ENCODE peak calls at places on chromosomes 2 and 18, in nine cellular contexts. W is PC-3, M is aorta, X is heart right ventricle, A is pancreas, D is psoas muscle, O is fibroblast of lung, K is A549, V is prostate gland. Q is an unnamed sample. For H3K4me1, the result is how much of the 10 kb centered on the place peaks cover.

GRCh38 chr2:189819297-189819704 is 35.1 kb downstream of the PMS1 start:
- DNase-seq in X (no peak), M (no peak), W (peak), V (no peak), D (no peak), O (peak), A (no peak), K (no peak), Q (no peak)

GRCh38 chr2:232476045-232476444 is 11.6 kb downstream of the ECEL1 start:
- DNase-seq in M (peak), A (no peak), K (no peak), V (no peak), O (no peak), D (no peak), X (no peak), W (no peak), Q (no peak)

GRCh38 chr2:189865836-189866235 is 81.6 kb downstream of the PMS1 start:
- DNase-seq in D (no peak), O (no peak), X (no peak), A (no peak), M (no peak), V (no peak), K (no peak), W (no peak), Q (no peak)

GRCh38 chr18:67997496-67997895 is 481.0 kb upstream of the DSEL start:
- DNase-seq in O (no peak), V (no peak), M (no peak), X (no peak), D (no peak), K (no peak), A (no peak), W (no peak), Q (no peak)

GRCh38 chr2:16100006-16100405 is 159.7 kb downstream of the MYCN start:
- DNase-seq in M (no peak), K (peak), A (no peak), X (no peak), V (no peak), O (no peak), D (no peak), W (peak), Q (no peak)

GRCh38 chr18:59267511-59268126 is 5.6 kb downstream of the RAX start:
- DNase-seq in O (no peak), W (no peak), V (no peak), X (no peak), D (no peak), A (no peak), K (peak), M (no peak), Q (no peak)

GRCh38 chr2:28137221-28137620 is 246.7 kb downstream of the BABAM2 start:
- DNase-seq in X (no peak), M (no peak), V (peak), W (peak), O (peak), K (no peak), A (no peak), D (no peak), Q (no peak)

GRCh38 chr18:39681061-39681460 is 2115.5 kb upstream of the CELF4 start:
- DNase-seq in O (no peak), M (no peak), V (no peak), W (no peak), A (no peak), X (no peak), D (no peak), K (no peak), Q (no peak)

GRCh38 chr2:146847846-146848245 is 997.0 kb upstream of the ACVR2A start:
- DNase-seq in A (no peak), K (no peak), V (no peak), O (peak), X (no peak), W (no peak), D (no peak), M (no peak), Q (no peak)

GRCh38 chr2:118115761-118116160 is 27.5 kb downstream of the INSIG2 start:
- DNase-seq in A (no peak), O (no peak), X (no peak), K (no peak), W (no peak), D (no peak), M (no peak), V (no peak), Q (no peak)

GRCh38 chr18:78525364-78526111 is 454.1 kb upstream of the SALL3 start:
- DNase-seq in K (no peak), M (no peak), W (no peak), D (no peak), O (no peak), A (no peak), X (no peak), V (no peak), Q (no peak)

GRCh38 chr18:45106331-45106774 is 425.7 kb downstream of the SETBP1 start:
- DNase-seq in O (peak), M (no peak), D (no peak), V (no peak), A (no peak), X (no peak), W (peak), K (no peak), Q (no peak)

GRCh38 chr2:127579231-127579630 is 43.7 kb downstream of the MYO7B start:
- DNase-seq in W (no peak), A (no peak), M (no peak), D (no peak), K (no peak), X (no peak), V (no peak), O (no peak), Q (no peak)

GRCh38 chr2:203579131-203579643 is 44.1 kb upstream of the RAPH1 start:
- DNase-seq in D (no peak), O (peak), M (no peak), X (no peak), V (peak), W (peak), A (no peak), K (no peak), Q (no peak)

GRCh38 chr2:157420771-157421323 is 23.0 kb downstream of the CYTIP start:
- DNase-seq in V (no peak), A (no peak), W (no peak), O (peak), X (no peak), D (no peak), K (no peak), M (no peak), Q (no peak)

GRCh38 chr2:230798769-230799399 is 65.9 kb upstream of the ITM2C start:
- DNase-seq in V (peak), K (peak), D (no peak), W (peak), M (no peak), X (no peak), A (no peak), O (peak), Q (no peak)

GRCh38 chr2:237591379-237591881 is 896 bp upstream of the RAB17 start:
- DNase-seq in V (no peak), X (no peak), K (no peak), D (peak), W (peak), O (no peak), M (peak), A (no peak), Q (no peak)

GRCh38 chr2:168089200-168089599 is 158.2 kb downstream of the STK39 start:
- DNase-seq in K (no peak), M (no peak), A (no peak), D (no peak), V (no peak), O (no peak), X (no peak), W (no peak), Q (no peak)

GRCh38 chr2:176827269-176827668 is 385.3 kb upstream of the HNRNPA3 start:
- DNase-seq in X (no peak), A (no peak), V (no peak), W (no peak), M (no peak), K (no peak), D (no peak), O (no peak), Q (no peak)

GRCh38 chr2:33214857-33215256 is 261.6 kb upstream of the RASGRP3 start:
- DNase-seq in A (no peak), M (no peak), K (no peak), D (no peak), X (no peak), V (no peak), O (no peak), W (no peak), Q (no peak)

GRCh38 chr2:67209107-67209506 is 188.0 kb upstream of the ETAA1 start:
- DNase-seq in D (no peak), W (no peak), V (no peak), O (peak), K (no peak), A (peak), X (no peak), M (no peak), Q (no peak)

GRCh38 chr2:191976436-191976835 is 129.5 kb upstream of the CAVIN2 start:
- DNase-seq in O (peak), K (no peak), A (no peak), W (no peak), D (no peak), V (no peak), M (no peak), X (no peak), Q (no peak)

GRCh38 chr2:120938132-120938771 is 202.6 kb downstream of the GLI2 start:
- DNase-seq in K (no peak), D (no peak), M (no peak), V (no peak), A (no peak), O (peak), W (no peak), X (no peak), Q (no peak)

GRCh38 chr2:85598594-85599340 is 3.2 kb downstream of the RNF181 start:
- DNase-seq in O (no peak), A (no peak), M (no peak), X (no peak), V (no peak), W (no peak), D (peak), K (no peak), Q (no peak)

GRCh38 chr2:101083613-101084012 is 67.6 kb downstream of the TBC1D8 start:
- DNase-seq in A (no peak), K (no peak), X (no peak), O (no peak), M (no peak), V (no peak), D (no peak), W (no peak), Q (no peak)

GRCh38 chr2:207819021-207819687 is 49.4 kb upstream of the FZD5 start:
- DNase-seq in K (no peak), W (no peak), D (no peak), O (no peak), M (no peak), X (no peak), A (no peak), V (no peak), Q (no peak)

GRCh38 chr2:19185061-19185460 is 173.4 kb downstream of the OSR1 start:
- DNase-seq in O (no peak), M (no peak), K (no peak), A (no peak), V (no peak), W (no peak), D (no peak), X (no peak), Q (no peak)

GRCh38 chr2:67476808-67477790 is 80.0 kb downstream of the ETAA1 start:
- DNase-seq in X (no peak), D (no peak), O (peak), W (peak), M (no peak), K (peak), A (no peak), V (peak), Q (peak)

GRCh38 chr2:142472382-142472781 is 341.6 kb upstream of the LRP1B start:
- DNase-seq in W (no peak), D (no peak), V (no peak), A (no peak), X (no peak), K (no peak), O (no peak), M (no peak), Q (no peak)

GRCh38 chr2:25362564-25363145 is 20.9 kb upstream of the DNMT3A start:
- DNase-seq in O (no peak), V (no peak), K (no peak), A (no peak), W (peak), X (peak), M (peak), D (peak), Q (no peak)

GRCh38 chr2:32357545-32358482 is 991 bp downstream of the BIRC6 start:
- DNase-seq in M (peak), A (peak), O (peak), X (peak), D (peak), W (peak), V (peak), K (no peak), Q (no peak)

GRCh38 chr2:187395276-187396015 is 52.6 kb downstream of the CALCRL start:
- DNase-seq in A (no peak), V (no peak), O (no peak), M (no peak), K (no peak), D (no peak), W (no peak), X (no peak), Q (no peak)

GRCh38 chr2:54106631-54107454 is 8.6 kb upstream of the ACYP2 start:
- DNase-seq in D (no peak), M (no peak), O (peak), X (no peak), A (no peak), K (peak), V (no peak), W (peak), Q (no peak)

GRCh38 chr2:54107455-54107764 is 8.0 kb upstream of the ACYP2 start:
- DNase-seq in M (no peak), D (no peak), V (no peak), X (no peak), K (no peak), O (no peak), A (no peak), W (no peak), Q (no peak)

GRCh38 chr2:54099834-54100595 is 15.4 kb upstream of the ACYP2 start:
- DNase-seq in M (no peak), V (no peak), X (no peak), A (no peak), W (no peak), K (no peak), D (no peak), O (no peak), Q (no peak)

GRCh38 chr2:54100772-54101171 is 14.6 kb upstream of the ACYP2 start:
- DNase-seq in O (no peak), M (no peak), K (no peak), D (no peak), X (no peak), W (no peak), V (no peak), A (no peak), Q (no peak)

DNA sequence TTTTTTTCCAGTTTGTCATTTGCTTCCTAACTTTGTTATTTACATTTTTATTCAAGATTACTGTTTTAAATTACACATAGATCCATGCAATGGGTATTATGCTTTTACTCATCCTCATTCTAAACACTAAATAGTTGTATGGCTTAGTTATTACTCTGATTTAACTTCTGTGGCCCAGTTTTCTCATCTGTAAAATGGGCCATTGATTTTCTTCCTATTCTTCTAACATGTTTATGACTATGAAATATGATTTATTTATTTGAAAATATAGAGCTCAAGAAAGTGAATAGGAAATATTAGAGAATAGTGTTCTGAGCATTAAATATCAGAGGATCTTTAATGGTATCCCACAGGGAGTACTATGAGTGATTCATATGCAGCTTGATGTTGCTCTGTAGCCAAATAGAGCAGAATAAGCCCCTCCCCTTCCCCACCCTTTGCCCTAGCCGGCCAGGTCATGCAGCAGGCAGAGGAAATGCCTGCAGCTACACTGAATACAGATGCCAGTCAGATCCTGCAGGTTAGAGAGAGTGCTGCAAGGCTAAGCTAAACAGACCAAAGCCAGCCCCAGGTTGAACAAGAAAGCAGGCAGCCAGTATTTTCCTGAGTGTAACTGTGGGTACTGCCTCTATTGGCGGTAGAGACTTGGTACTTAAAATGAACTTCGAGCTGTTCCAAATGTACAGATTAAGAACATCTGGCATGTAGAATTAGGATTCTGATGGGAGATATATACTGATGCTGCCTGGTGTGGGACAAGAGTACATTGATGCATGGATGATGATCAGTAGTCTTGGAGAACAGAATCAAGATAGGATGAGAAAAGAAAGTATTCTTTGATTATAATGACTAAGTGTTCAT is 11.7 kb upstream of the ACYP2 start:
- DNase-seq in W (peak), D (peak), K (peak), A (no peak), M (peak), V (no peak), X (no peak), O (peak), Q (peak)
- H3K4me1 ChIP-seq in W (under half), D (under half), K (under half), A (under half), M (under half), V (under half), X (under half), O (under half), Q (under half)

GRCh38 chr2:215879977-215880940 is 133.1 kb downstream of the MREG start:
- DNase-seq in X (no peak), K (no peak), O (peak), V (no peak), M (no peak), A (no peak), W (peak), D (no peak), Q (no peak)
- H3K4me1 ChIP-seq in X (under half), K (under half), O (under half), V (under half), M (under half), A (under half), W (under half), D (under half), Q (under half)

DNA sequence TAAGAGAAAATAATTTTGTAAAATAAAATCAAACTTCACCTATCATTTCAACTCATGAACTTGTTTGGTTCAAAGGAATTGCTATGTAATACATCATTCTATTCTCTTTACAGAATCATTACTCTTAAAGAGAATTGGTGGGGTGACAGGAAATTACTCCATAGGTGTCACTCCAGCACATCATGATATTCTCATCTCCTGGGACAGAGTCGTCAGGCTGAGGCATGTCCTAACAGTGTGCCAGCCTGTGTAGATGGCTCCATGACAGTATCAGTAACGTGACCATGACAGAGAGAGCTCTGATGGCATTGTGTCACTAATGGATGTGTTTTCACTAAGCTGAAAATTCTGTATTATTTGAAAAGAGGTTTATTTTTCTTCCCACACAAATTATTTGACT is 13.9 kb downstream of the SPATS2L start:
- DNase-seq in M (no peak), D (no peak), O (no peak), A (no peak), W (no peak), V (no peak), K (no peak), X (no peak), Q (no peak)
- H3K4me1 ChIP-seq in M (under half), D (half or more), O (under half), A (under half), W (half or more), V (under half), K (half or more), X (half or more), Q (under half)

GRCh38 chr18:48678237-48679115 is 139.6 kb downstream of the CTIF start:
- DNase-seq in O (no peak), W (no peak), K (no peak), M (no peak), X (no peak), D (no peak), V (no peak), A (peak), Q (no peak)
- H3K4me1 ChIP-seq in O (under half), W (under half), K (under half), M (under half), X (half or more), D (under half), V (under half), A (under half), Q (under half)

GRCh38 chr2:215409331-215410127 is 26.3 kb downstream of the FN1 start:
- DNase-seq in D (no peak), M (no peak), O (no peak), K (no peak), X (no peak), A (no peak), W (peak), V (no peak), Q (no peak)
- H3K4me1 ChIP-seq in D (under half), M (under half), O (under half), K (under half), X (under half), A (under half), W (under half), V (under half), Q (under half)

GRCh38 chr2:227462972-227463931 is 8.7 kb upstream of the AGFG1 start:
- DNase-seq in V (no peak), X (no peak), W (no peak), K (no peak), M (no peak), A (no peak), O (no peak), D (no peak), Q (no peak)
- H3K4me1 ChIP-seq in V (under half), X (under half), W (half or more), K (half or more), M (under half), A (under half), O (under half), D (under half), Q (under half)

GRCh38 chr2:45884126-45884525 is 232.7 kb downstream of the PRKCE start:
- DNase-seq in W (no peak), D (no peak), K (no peak), O (no peak), V (no peak), M (no peak), X (no peak), A (no peak), Q (no peak)
- H3K4me1 ChIP-seq in W (under half), D (under half), K (under half), O (under half), V (under half), M (under half), X (half or more), A (under half), Q (under half)

GRCh38 chr18:55214534-55214933 is 255.3 kb upstream of the CCDC68 start:
- DNase-seq in K (no peak), X (no peak), O (no peak), M (no peak), D (no peak), W (no peak), V (no peak), A (no peak), Q (no peak)
- H3K4me1 ChIP-seq in K (under half), X (under half), O (under half), M (under half), D (under half), W (under half), V (under half), A (under half), Q (under half)